ENCODE peak calls at places on chromosome 4, in four cellular contexts. One of them, this sample, is unnamed.

GRCh38 chr4:2686379-2687265 is 69.5 kb downstream of the TNIP2 start:
- DNase-seq in upper lobe of left lung: peak
- DNase-seq in transverse colon: no peak
- DNase-seq in GM12892: no peak
- DNase-seq in this sample: no peak

GRCh38 chr4:78336093-78336943 is 215.3 kb upstream of the ANXA3 start:
- DNase-seq in upper lobe of left lung: no peak
- DNase-seq in transverse colon: no peak
- DNase-seq in GM12892: no peak
- DNase-seq in this sample: no peak

GRCh38 chr4:30181918-30182317 is 538.3 kb upstream of the PCDH7 start:
- DNase-seq in upper lobe of left lung: no peak
- DNase-seq in transverse colon: no peak
- DNase-seq in GM12892: no peak
- DNase-seq in this sample: no peak

GRCh38 chr4:4689694-4690440 is 148.0 kb upstream of the STX18 start:
- DNase-seq in upper lobe of left lung: no peak
- DNase-seq in transverse colon: no peak
- DNase-seq in GM12892: peak
- DNase-seq in this sample: no peak

GRCh38 chr4:147831452-147832192 is 99.7 kb downstream of the ARHGAP10 start:
- DNase-seq in upper lobe of left lung: peak
- DNase-seq in transverse colon: peak
- DNase-seq in GM12892: no peak
- DNase-seq in this sample: no peak

GRCh38 chr4:100913685-100914084 is 395.9 kb upstream of the EMCN start:
- DNase-seq in upper lobe of left lung: no peak
- DNase-seq in transverse colon: no peak
- DNase-seq in GM12892: no peak
- DNase-seq in this sample: peak

GRCh38 chr4:113106076-113106475 is 56.6 kb downstream of the ANK2 start:
- DNase-seq in upper lobe of left lung: no peak
- DNase-seq in transverse colon: no peak
- DNase-seq in GM12892: no peak
- DNase-seq in this sample: no peak

GRCh38 chr4:153649572-153649991 is 34.5 kb upstream of the TLR2 start:
- DNase-seq in upper lobe of left lung: no peak
- DNase-seq in transverse colon: no peak
- DNase-seq in GM12892: no peak
- DNase-seq in this sample: no peak

GRCh38 chr4:147326581-147326980 is 154.3 kb upstream of the EDNRA start:
- DNase-seq in upper lobe of left lung: no peak
- DNase-seq in transverse colon: no peak
- DNase-seq in GM12892: no peak
- DNase-seq in this sample: no peak

GRCh38 chr4:79666875-79667274 is 258.8 kb upstream of the GK2 start:
- DNase-seq in upper lobe of left lung: no peak
- DNase-seq in transverse colon: no peak
- DNase-seq in GM12892: no peak
- DNase-seq in this sample: no peak

GRCh38 chr4:86959588-86960500 is 25.0 kb downstream of the AFF1 start:
- DNase-seq in upper lobe of left lung: no peak
- DNase-seq in transverse colon: no peak
- DNase-seq in GM12892: no peak
- DNase-seq in this sample: peak

GRCh38 chr4:128973384-128973783 is 120.0 kb downstream of the SCLT1 start:
- DNase-seq in upper lobe of left lung: no peak
- DNase-seq in transverse colon: no peak
- DNase-seq in GM12892: no peak
- DNase-seq in this sample: no peak

GRCh38 chr4:14583752-14584151 is 418.5 kb upstream of the CPEB2 start:
- DNase-seq in upper lobe of left lung: no peak
- DNase-seq in transverse colon: no peak
- DNase-seq in GM12892: no peak
- DNase-seq in this sample: no peak

GRCh38 chr4:174494146-174494545 is 28.1 kb downstream of the HPGD start:
- DNase-seq in upper lobe of left lung: no peak
- DNase-seq in transverse colon: no peak
- DNase-seq in GM12892: no peak
- DNase-seq in this sample: no peak

GRCh38 chr4:139808381-139809206 is 143.0 kb downstream of the MGST2 start:
- DNase-seq in upper lobe of left lung: no peak
- DNase-seq in transverse colon: no peak
- DNase-seq in GM12892: no peak
- DNase-seq in this sample: no peak

GRCh38 chr4:181330654-181331595 is 912.3 kb upstream of the TENM3 start:
- DNase-seq in upper lobe of left lung: no peak
- DNase-seq in transverse colon: no peak
- DNase-seq in GM12892: no peak
- DNase-seq in this sample: no peak

GRCh38 chr4:74659576-74660411 is 134.5 kb downstream of the BTC start:
- DNase-seq in upper lobe of left lung: peak
- DNase-seq in transverse colon: peak
- DNase-seq in GM12892: no peak
- DNase-seq in this sample: no peak

GRCh38 chr4:38313999-38314561 is 349.9 kb upstream of the KLF3 start:
- DNase-seq in upper lobe of left lung: no peak
- DNase-seq in transverse colon: peak
- DNase-seq in GM12892: no peak
- DNase-seq in this sample: no peak

GRCh38 chr4:77141964-77142641 is 14.9 kb upstream of the CCNG2 start:
- DNase-seq in upper lobe of left lung: no peak
- DNase-seq in transverse colon: no peak
- DNase-seq in GM12892: no peak
- DNase-seq in this sample: no peak

GRCh38 chr4:117898496-117898895 is 135.8 kb upstream of the NDST3 start:
- DNase-seq in upper lobe of left lung: no peak
- DNase-seq in transverse colon: no peak
- DNase-seq in GM12892: no peak
- DNase-seq in this sample: no peak

GRCh38 chr4:3611778-3612177 is 79.6 kb upstream of the LRPAP1 start:
- DNase-seq in upper lobe of left lung: no peak
- DNase-seq in transverse colon: no peak
- DNase-seq in GM12892: no peak
- DNase-seq in this sample: no peak

GRCh38 chr4:12459126-12459525 is 1025.0 kb downstream of the RAB28 start:
- DNase-seq in upper lobe of left lung: no peak
- DNase-seq in transverse colon: no peak
- DNase-seq in GM12892: no peak
- DNase-seq in this sample: no peak

GRCh38 chr4:152540941-152541340 is 5.0 kb upstream of the FBXW7 start:
- DNase-seq in upper lobe of left lung: no peak
- DNase-seq in transverse colon: no peak
- DNase-seq in GM12892: no peak
- DNase-seq in this sample: no peak

GRCh38 chr4:2249526-2249991 is 7.6 kb upstream of the HAUS3 start:
- DNase-seq in upper lobe of left lung: peak
- DNase-seq in transverse colon: no peak
- DNase-seq in GM12892: peak
- DNase-seq in this sample: no peak

GRCh38 chr4:154441124-154441523 is 50.5 kb downstream of the DCHS2 start:
- DNase-seq in upper lobe of left lung: no peak
- DNase-seq in transverse colon: no peak
- DNase-seq in GM12892: no peak
- DNase-seq in this sample: no peak

GRCh38 chr4:54433686-54434085 is 204.6 kb downstream of the PDGFRA start:
- DNase-seq in upper lobe of left lung: no peak
- DNase-seq in transverse colon: no peak
- DNase-seq in GM12892: no peak
- DNase-seq in this sample: no peak

GRCh38 chr4:112296949-112297483 is at the start of gene ALPK1:
- DNase-seq in upper lobe of left lung: no peak
- DNase-seq in transverse colon: no peak
- DNase-seq in GM12892: no peak
- DNase-seq in this sample: no peak

GRCh38 chr4:131764730-131765129 is 1384.4 kb upstream of the PCDH10 start:
- DNase-seq in upper lobe of left lung: no peak
- DNase-seq in transverse colon: no peak
- DNase-seq in GM12892: no peak
- DNase-seq in this sample: no peak

GRCh38 chr4:15005474-15006115 is 3.3 kb downstream of the CPEB2 start:
- DNase-seq in upper lobe of left lung: no peak
- DNase-seq in transverse colon: no peak
- DNase-seq in GM12892: no peak
- DNase-seq in this sample: no peak

GRCh38 chr4:153109296-153109868 is 94.9 kb upstream of the TRIM2 start:
- DNase-seq in upper lobe of left lung: no peak
- DNase-seq in transverse colon: no peak
- DNase-seq in GM12892: no peak
- DNase-seq in this sample: no peak

GRCh38 chr4:73528171-73528570 is 46.6 kb downstream of the AFM start:
- DNase-seq in upper lobe of left lung: no peak
- DNase-seq in transverse colon: no peak
- DNase-seq in GM12892: no peak
- DNase-seq in this sample: no peak

GRCh38 chr4:8010618-8011017 is 71.0 kb upstream of the AFAP1 start:
- DNase-seq in upper lobe of left lung: peak
- DNase-seq in transverse colon: peak
- DNase-seq in GM12892: no peak
- DNase-seq in this sample: no peak

GRCh38 chr4:165328708-165329107 is 1.2 kb downstream of the MSMO1 start:
- DNase-seq in upper lobe of left lung: no peak
- DNase-seq in transverse colon: no peak
- DNase-seq in GM12892: no peak
- DNase-seq in this sample: no peak

GRCh38 chr4:125316781-125317525 is 2.2 kb downstream of the FAT4 start:
- DNase-seq in upper lobe of left lung: no peak
- DNase-seq in transverse colon: peak
- DNase-seq in GM12892: no peak
- DNase-seq in this sample: no peak

GRCh38 chr4:105140684-105141490 is 5.8 kb upstream of the TET2 start:
- DNase-seq in upper lobe of left lung: peak
- DNase-seq in transverse colon: peak
- DNase-seq in GM12892: no peak
- DNase-seq in this sample: no peak

GRCh38 chr4:109729563-109730293 is at the start of gene PLA2G12A:
- DNase-seq in upper lobe of left lung: peak
- DNase-seq in transverse colon: peak
- DNase-seq in GM12892: peak
- DNase-seq in this sample: peak
- TF ChIP-seq POLR2A in upper lobe of left lung: peak
- TF ChIP-seq POLR2A in transverse colon: peak
- TF ChIP-seq POLR2A in GM12892: peak
- TF ChIP-seq POLR2A in this sample: no peak

GRCh38 chr4:56978750-56979303 is at the start of gene POLR2B:
- DNase-seq in upper lobe of left lung: peak
- DNase-seq in transverse colon: peak
- DNase-seq in GM12892: peak
- DNase-seq in this sample: peak
- TF ChIP-seq POLR2A in upper lobe of left lung: peak
- TF ChIP-seq POLR2A in transverse colon: peak
- TF ChIP-seq POLR2A in GM12892: peak
- TF ChIP-seq POLR2A in this sample: peak

GRCh38 chr4:182895791-182896292 is 21.3 kb downstream of the DCTD start:
- DNase-seq in upper lobe of left lung: no peak
- DNase-seq in transverse colon: peak
- DNase-seq in GM12892: no peak
- DNase-seq in this sample: no peak
- TF ChIP-seq POLR2A in upper lobe of left lung: no peak
- TF ChIP-seq POLR2A in transverse colon: no peak
- TF ChIP-seq POLR2A in GM12892: no peak
- TF ChIP-seq POLR2A in this sample: no peak

GRCh38 chr4:52716364-52717151 is 34.7 kb downstream of the ERVMER34-1 start:
- DNase-seq in upper lobe of left lung: no peak
- DNase-seq in transverse colon: no peak
- DNase-seq in GM12892: no peak
- DNase-seq in this sample: no peak

GRCh38 chr4:52718123-52718522 is 33.1 kb downstream of the ERVMER34-1 start:
- DNase-seq in upper lobe of left lung: no peak
- DNase-seq in transverse colon: no peak
- DNase-seq in GM12892: no peak
- DNase-seq in this sample: no peak

GRCh38 chr4:52726821-52727580 is 24.2 kb downstream of the ERVMER34-1 start:
- DNase-seq in upper lobe of left lung: peak
- DNase-seq in transverse colon: no peak
- DNase-seq in GM12892: no peak
- DNase-seq in this sample: no peak

DNA sequence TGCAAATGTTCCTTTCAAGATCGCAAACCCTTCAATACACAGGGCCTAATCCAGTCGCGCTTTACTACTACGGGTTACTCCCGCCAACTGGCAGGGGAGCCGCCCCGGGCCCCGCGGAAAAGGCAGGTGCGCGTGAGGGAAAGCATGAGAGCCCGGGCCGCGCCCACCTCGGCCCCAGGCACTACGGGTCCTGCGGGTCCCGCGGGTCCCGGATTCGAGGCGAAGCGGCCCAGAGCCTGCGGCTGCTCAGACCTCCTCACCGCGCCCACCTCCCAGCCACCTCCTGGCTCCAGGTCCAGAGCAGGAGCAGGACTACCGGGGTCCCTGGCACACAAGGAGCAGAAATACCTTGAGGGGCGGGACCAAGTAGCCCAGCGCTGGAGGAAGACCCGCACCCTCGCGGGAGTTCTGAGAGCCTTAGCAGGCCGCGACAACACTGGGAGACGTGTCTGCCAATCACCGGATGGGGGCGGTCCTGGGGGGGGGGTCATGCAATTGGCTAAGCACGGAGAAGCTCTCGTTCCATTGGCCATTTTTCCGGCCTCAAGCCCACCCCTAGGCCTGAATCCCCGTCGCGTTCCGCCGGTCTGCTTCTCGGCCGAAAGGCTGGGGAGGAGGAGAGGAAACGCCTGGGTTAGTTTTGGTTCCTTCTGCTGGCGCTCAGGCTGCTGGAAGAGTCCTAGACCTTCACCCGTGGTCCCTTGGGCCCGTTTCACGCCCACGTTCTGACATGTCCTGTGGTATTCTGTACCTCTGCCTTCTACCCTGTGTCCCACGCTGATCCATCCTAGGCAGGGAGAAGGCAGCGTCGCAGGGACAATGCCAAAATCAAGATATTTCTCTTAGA is 29.0 kb downstream of the ERVMER34-1 start:
- DNase-seq in upper lobe of left lung: peak
- DNase-seq in transverse colon: peak
- DNase-seq in GM12892: peak
- DNase-seq in this sample: peak
- TF ChIP-seq POLR2A in upper lobe of left lung: peak
- TF ChIP-seq POLR2A in transverse colon: peak
- TF ChIP-seq POLR2A in GM12892: peak
- TF ChIP-seq POLR2A in this sample: peak

GRCh38 chr4:99824070-99824599 is 7.5 kb downstream of the DAPP1 start:
- DNase-seq in upper lobe of left lung: no peak
- DNase-seq in transverse colon: no peak
- DNase-seq in GM12892: no peak
- DNase-seq in this sample: no peak
- TF ChIP-seq POLR2A in upper lobe of left lung: no peak
- TF ChIP-seq POLR2A in transverse colon: no peak
- TF ChIP-seq POLR2A in GM12892: no peak
- TF ChIP-seq POLR2A in this sample: no peak

GRCh38 chr4:91622925-91623600 is 680.7 kb upstream of the GRID2 start:
- DNase-seq in upper lobe of left lung: no peak
- DNase-seq in transverse colon: no peak
- DNase-seq in GM12892: no peak
- DNase-seq in this sample: no peak

GRCh38 chr4:91621446-91621845 is 682.3 kb upstream of the GRID2 start:
- DNase-seq in upper lobe of left lung: no peak
- DNase-seq in transverse colon: no peak
- DNase-seq in GM12892: no peak
- DNase-seq in this sample: no peak

GRCh38 chr4:91620952-91621351 is 682.8 kb upstream of the GRID2 start:
- DNase-seq in upper lobe of left lung: no peak
- DNase-seq in transverse colon: no peak
- DNase-seq in GM12892: no peak
- DNase-seq in this sample: no peak
- TF ChIP-seq POLR2A in upper lobe of left lung: no peak
- TF ChIP-seq POLR2A in transverse colon: no peak
- TF ChIP-seq POLR2A in GM12892: no peak
- TF ChIP-seq POLR2A in this sample: no peak